ENCODE peak calls at places on chromosomes 6 and 20, in six cellular contexts. P, E, V, C, Z and L are unnamed samples. For H3K4me1, the result is how much of the 10 kb centered on the place peaks cover.

GRCh38 chr20:39298566-39299501 is 336.7 kb downstream of the DHX35 start:
- DNase-seq in V (peak), E (no peak), P (no peak), C (no peak), Z (no peak), L (no peak)

GRCh38 chr6:143007626-143008025 is 53.1 kb upstream of the AIG1 start:
- DNase-seq in P (no peak), Z (no peak), V (no peak), C (no peak), E (no peak), L (no peak)

GRCh38 chr6:150886155-150886554 is 20.7 kb downstream of the MTHFD1L start:
- DNase-seq in P (no peak), C (no peak), E (no peak), Z (no peak), V (no peak), L (no peak)

GRCh38 chr20:39576786-39577185 is 614.6 kb downstream of the DHX35 start:
- DNase-seq in E (no peak), V (no peak), P (no peak), C (no peak), Z (no peak), L (no peak)

GRCh38 chr6:47116616-47117015 is 74.5 kb upstream of the ADGRF1 start:
- DNase-seq in E (no peak), P (no peak), V (no peak), C (no peak), Z (no peak), L (no peak)

GRCh38 chr6:16369108-16369507 is 130.7 kb downstream of the GMPR start:
- DNase-seq in P (no peak), Z (no peak), V (no peak), E (no peak), C (no peak), L (no peak)

GRCh38 chr6:18405477-18406293 is 18.5 kb downstream of the RNF144B start:
- DNase-seq in Z (no peak), E (no peak), V (peak), P (no peak), C (no peak), L (no peak)

GRCh38 chr6:31462964-31463940 is 34.7 kb upstream of the MICB start:
- DNase-seq in C (peak), E (peak), P (peak), Z (peak), V (peak), L (peak)

GRCh38 chr6:31971279-31971992 is 502 bp downstream of the DXO start:
- DNase-seq in Z (no peak), P (no peak), E (no peak), C (no peak), V (no peak), L (no peak)

GRCh38 chr6:56314683-56315523 is 67.5 kb upstream of the COL21A1 start:
- DNase-seq in E (no peak), Z (no peak), P (peak), V (peak), C (no peak), L (no peak)

GRCh38 chr6:153595903-153596302 is 443.1 kb upstream of the OPRM1 start:
- DNase-seq in P (no peak), V (peak), Z (no peak), E (no peak), C (no peak), L (no peak)

GRCh38 chr6:116475151-116475550 is 14.0 kb downstream of the CALHM6 start:
- DNase-seq in Z (no peak), E (no peak), C (no peak), V (no peak), P (no peak), L (no peak)

GRCh38 chr6:65955034-65955433 is 248.0 kb upstream of the EYS start:
- DNase-seq in E (no peak), V (no peak), C (no peak), P (no peak), Z (no peak), L (no peak)

GRCh38 chr6:13406051-13406477 is 77.7 kb upstream of the TBC1D7 start:
- DNase-seq in C (no peak), P (no peak), Z (no peak), V (no peak), E (no peak), L (peak)

GRCh38 chr6:11999245-11999644 is 12.9 kb upstream of the HIVEP1 start:
- DNase-seq in V (peak), P (no peak), Z (no peak), E (no peak), C (no peak), L (no peak)

GRCh38 chr6:170372380-170373325 is 66.1 kb downstream of the FAM120B start:
- DNase-seq in E (no peak), C (no peak), Z (no peak), V (no peak), P (no peak), L (peak)

GRCh38 chr6:166541366-166541765 is 45.1 kb downstream of the RAMACL start:
- DNase-seq in Z (no peak), E (no peak), C (no peak), V (no peak), P (no peak), L (no peak)

GRCh38 chr6:24933868-24934401 is 1.8 kb downstream of the RIPOR2 start:
- DNase-seq in Z (no peak), V (no peak), E (no peak), C (no peak), P (peak), L (no peak)

GRCh38 chr6:24936641-24937317 is 1.0 kb upstream of the RIPOR2 start:
- DNase-seq in E (peak), Z (no peak), C (no peak), V (no peak), P (no peak), L (no peak)

GRCh38 chr6:24935323-24935722 is 437 bp downstream of the RIPOR2 start:
- DNase-seq in E (no peak), P (no peak), Z (no peak), C (no peak), V (peak), L (no peak)

GRCh38 chr6:24933266-24933665 is 2.5 kb downstream of the RIPOR2 start:
- DNase-seq in C (no peak), P (no peak), Z (no peak), E (no peak), V (no peak), L (no peak)

GRCh38 chr6:24935753-24936152 is at the start of gene RIPOR2:
- DNase-seq in E (peak), V (no peak), C (peak), Z (no peak), P (no peak), L (no peak)
- H3K4me1 ChIP-seq in E (under half), V (under half), C (under half), Z (under half), P (under half), L (under half)

DNA sequence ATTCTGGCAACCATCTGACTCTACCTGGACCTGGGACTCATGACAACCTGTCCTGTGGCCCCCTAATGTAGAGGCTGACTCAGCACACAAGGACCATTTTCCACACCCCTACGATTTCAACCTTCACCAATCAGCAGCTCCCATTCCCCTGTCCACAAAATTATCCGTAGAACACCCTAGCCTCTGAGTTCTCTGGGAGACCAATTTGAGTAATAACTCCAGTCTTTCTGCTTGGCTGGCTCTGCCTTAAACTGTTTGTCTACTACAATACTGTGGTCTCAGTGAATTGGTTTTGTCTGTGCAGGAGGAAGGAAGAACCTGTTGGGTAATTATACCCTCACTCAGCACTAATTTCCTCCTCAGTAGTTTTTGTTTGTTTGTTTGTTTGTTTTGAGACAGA is 99.3 kb upstream of the MRPS10 start:
- DNase-seq in E (no peak), V (peak), Z (no peak), C (no peak), P (no peak), L (no peak)
- H3K4me1 ChIP-seq in E (under half), V (under half), Z (under half), C (under half), P (under half), L (under half)

GRCh38 chr20:38091447-38092216 is 58.1 kb downstream of the RPRD1B start:
- DNase-seq in P (no peak), C (no peak), Z (no peak), E (no peak), V (no peak), L (no peak)
- H3K4me1 ChIP-seq in P (under half), C (under half), Z (under half), E (under half), V (under half), L (under half)

GRCh38 chr6:158039571-158040050 is 57.9 kb downstream of the SYNJ2 start:
- DNase-seq in Z (no peak), E (no peak), V (peak), C (peak), P (no peak), L (peak)
- H3K4me1 ChIP-seq in Z (under half), E (under half), V (half or more), C (under half), P (half or more), L (under half)

GRCh38 chr20:64219202-64219601 is 36.3 kb upstream of the PCMTD2 start:
- DNase-seq in P (no peak), E (no peak), V (no peak), Z (no peak), C (no peak), L (no peak)
- H3K4me1 ChIP-seq in P (under half), E (under half), V (under half), Z (under half), C (under half), L (under half)

DNA sequence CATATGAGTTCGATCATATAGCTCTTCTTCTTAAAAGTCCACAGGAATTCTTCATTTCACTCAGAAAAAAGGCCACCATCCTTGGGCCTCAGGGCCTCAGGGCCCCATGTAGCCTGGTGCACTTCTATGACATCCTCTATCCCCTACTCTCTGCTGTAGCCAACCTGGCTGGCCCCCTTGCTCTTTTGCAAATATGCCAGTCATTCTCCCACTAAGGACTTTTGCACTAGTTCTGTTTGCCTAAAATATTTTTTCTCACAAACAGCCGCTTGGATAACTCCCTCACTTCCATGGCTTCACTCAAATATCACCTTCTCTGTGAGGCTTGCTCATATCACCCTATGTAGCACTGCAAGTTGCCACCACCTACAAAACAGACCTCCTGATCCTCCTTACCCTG is 604.7 kb upstream of the JAG1 start:
- DNase-seq in P (no peak), V (no peak), C (no peak), Z (no peak), E (no peak), L (no peak)
- H3K4me1 ChIP-seq in P (under half), V (under half), C (under half), Z (under half), E (under half), L (under half)

GRCh38 chr6:119497988-119498727 is 148.6 kb upstream of the MAN1A1 start:
- DNase-seq in P (no peak), Z (no peak), E (no peak), C (no peak), V (no peak), L (no peak)

GRCh38 chr6:119506631-119507174 is 157.1 kb upstream of the MAN1A1 start:
- DNase-seq in C (no peak), Z (no peak), V (no peak), E (no peak), P (no peak), L (no peak)

GRCh38 chr6:119499797-119500196 is 150.2 kb upstream of the MAN1A1 start:
- DNase-seq in E (no peak), C (no peak), P (no peak), Z (no peak), V (no peak), L (no peak)

GRCh38 chr6:119501798-119502483 is 152.4 kb upstream of the MAN1A1 start:
- DNase-seq in V (no peak), Z (no peak), C (no peak), P (no peak), E (no peak), L (no peak)
- H3K4me1 ChIP-seq in V (under half), Z (under half), C (under half), P (under half), E (under half), L (under half)

DNA sequence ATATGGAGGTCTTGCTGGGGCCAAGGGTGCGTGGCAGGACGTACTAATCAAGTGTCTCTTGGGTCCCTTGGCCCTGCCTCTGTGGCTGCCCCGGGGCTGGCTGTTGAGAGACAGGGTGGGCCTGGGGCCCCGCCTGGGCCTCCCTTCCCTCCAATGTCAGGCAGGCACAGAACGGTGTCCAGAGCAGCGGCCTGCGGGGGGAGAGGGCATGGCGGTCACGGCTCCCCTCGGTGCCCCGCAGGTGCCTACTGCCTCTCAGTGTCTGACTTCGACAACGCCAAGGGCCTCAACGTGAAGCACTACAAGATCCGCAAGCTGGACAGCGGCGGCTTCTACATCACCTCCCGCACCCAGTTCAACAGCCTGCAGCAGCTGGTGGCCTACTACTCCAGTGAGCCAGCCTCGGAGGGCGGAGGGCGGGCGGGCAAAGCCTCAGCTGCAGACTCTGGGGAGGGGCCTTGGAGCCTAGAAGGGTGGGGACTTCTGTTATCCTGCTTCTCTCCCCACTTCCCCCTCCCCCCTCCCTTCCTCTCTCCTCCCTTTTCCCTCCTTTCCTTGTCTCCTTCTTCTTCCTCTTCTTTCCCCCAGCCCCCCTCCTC is 50.1 kb downstream of the SRC start:
- DNase-seq in E (no peak), P (peak), Z (no peak), C (no peak), V (no peak), L (no peak)
- H3K4me1 ChIP-seq in E (under half), P (under half), Z (under half), C (under half), V (under half), L (under half)

GRCh38 chr6:35037289-35038038 is 103.7 kb downstream of the TCP11 start:
- DNase-seq in P (no peak), Z (no peak), C (no peak), E (no peak), V (no peak), L (no peak)
- H3K4me1 ChIP-seq in P (under half), Z (half or more), C (half or more), E (under half), V (under half), L (half or more)

DNA sequence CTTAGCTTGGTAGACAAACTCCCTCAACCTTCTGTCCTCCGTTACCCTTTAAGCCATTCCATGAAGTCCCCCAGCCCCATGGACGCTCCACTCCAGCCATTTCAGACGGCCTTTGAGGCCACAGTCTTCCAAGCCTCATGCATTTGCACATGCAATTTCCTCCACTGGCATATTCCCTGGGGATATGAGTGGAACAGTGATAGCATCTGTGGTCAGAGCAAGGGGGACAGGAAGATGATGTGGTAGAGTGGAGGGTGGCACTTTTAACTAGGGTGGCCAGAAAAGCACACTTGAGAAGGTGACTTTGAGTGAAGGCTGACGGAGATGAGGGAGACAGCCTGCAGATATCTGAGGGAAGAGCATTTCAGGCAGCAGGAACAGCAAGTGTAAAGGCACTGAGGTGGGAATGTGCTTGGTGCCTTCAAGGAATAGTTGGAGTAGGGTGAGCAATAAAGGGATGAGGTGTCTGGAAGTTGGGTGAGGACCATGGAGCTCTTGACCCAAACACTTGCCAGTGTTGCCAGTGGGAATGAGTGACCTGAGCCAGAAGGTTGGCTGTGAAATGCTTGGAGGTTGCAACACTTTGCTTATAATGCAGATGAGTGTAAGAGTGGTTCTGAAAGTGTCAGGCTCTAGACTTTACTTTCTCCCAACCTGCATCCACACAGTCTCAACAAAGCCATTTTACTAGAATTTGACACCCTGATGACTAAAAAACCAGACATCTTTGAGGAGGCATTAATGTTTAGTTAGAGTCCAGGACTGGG is 275.6 kb upstream of the SUPT3H start:
- DNase-seq in Z (no peak), P (no peak), V (no peak), E (no peak), C (no peak), L (no peak)
- H3K4me1 ChIP-seq in Z (under half), P (under half), V (half or more), E (under half), C (under half), L (under half)